ENCODE peak calls at places on chromosomes 16 and 17, in ten cellular contexts. D is A549; K is PC-9; Z is skeletal muscle cell; M is cardiac fibroblast; J is activated T-cell treated with anti-CD3 and anti-CD28 coated beads for 1 hour; S is GM03348; I is stimulated activated CD8-positive, alpha-beta memory T cell treated with anti-CD3 and anti-CD28 coated beads, Interleukin-15, amount 100 ng/mL, for 48 hours; E is cardiac muscle cell; A is hepatic stellate cell. C is an unnamed sample.

GRCh38 chr17:44155488-44155887 is 13.8 kb downstream of the HROB start:
- DNase-seq in A (no peak), K (no peak), S (no peak), E (no peak), I (no peak), D (no peak), Z (no peak), J (no peak), M (no peak), C (no peak)

GRCh38 chr17:52227926-52228325 is 69.4 kb upstream of the CA10 start:
- DNase-seq in A (no peak), D (no peak), I (no peak), Z (no peak), J (no peak), K (no peak), E (no peak), M (no peak), S (no peak), C (no peak)

GRCh38 chr16:11472410-11472809 is 114.3 kb downstream of the LITAF start:
- DNase-seq in I (no peak), S (no peak), D (no peak), J (no peak), K (no peak), A (no peak), M (no peak), E (no peak), Z (no peak), C (no peak)

GRCh38 chr16:78785218-78785617 is 685.8 kb downstream of the WWOX start:
- DNase-seq in D (no peak), M (no peak), K (no peak), I (no peak), J (no peak), Z (no peak), A (no peak), E (no peak), S (no peak), C (no peak)

GRCh38 chr16:16025214-16025968 is 76.0 kb downstream of the ABCC1 start:
- DNase-seq in I (peak), D (peak), A (peak), E (peak), K (no peak), S (peak), M (peak), J (peak), Z (peak), C (no peak)

GRCh38 chr17:32684087-32684828 is 192.7 kb downstream of the MYO1D start:
- DNase-seq in Z (no peak), J (no peak), A (no peak), K (no peak), E (no peak), M (no peak), I (no peak), S (no peak), D (no peak), C (no peak)

GRCh38 chr17:65797101-65797500 is 235.7 kb upstream of the AXIN2 start:
- DNase-seq in A (no peak), S (no peak), Z (no peak), M (no peak), D (no peak), I (no peak), J (no peak), K (no peak), E (no peak), C (no peak)

GRCh38 chr16:83513006-83513755 is 294.6 kb upstream of the HSBP1 start:
- DNase-seq in I (no peak), D (no peak), A (peak), M (peak), S (peak), K (no peak), J (no peak), E (peak), Z (peak), C (peak)

GRCh38 chr17:27466376-27466747 is 10.1 kb downstream of the KSR1 start:
- DNase-seq in E (no peak), Z (no peak), D (no peak), I (no peak), S (no peak), A (no peak), M (no peak), K (no peak), J (no peak), C (no peak)

GRCh38 chr16:74556375-74556922 is 50.5 kb downstream of the GLG1 start:
- DNase-seq in D (no peak), E (peak), K (peak), M (no peak), A (no peak), Z (no peak), S (no peak), I (no peak), J (no peak), C (no peak)

GRCh38 chr17:73465130-73465529 is 153.3 kb upstream of the CDC42EP4 start:
- DNase-seq in D (no peak), K (no peak), A (no peak), M (no peak), J (no peak), S (no peak), I (no peak), E (no peak), Z (no peak), C (no peak)

GRCh38 chr17:82338858-82339633 is 5.5 kb upstream of the SECTM1 start:
- DNase-seq in J (no peak), Z (peak), M (peak), E (peak), D (peak), K (peak), I (no peak), S (peak), A (peak), C (peak)

GRCh38 chr17:1108560-1108809 is 71.3 kb downstream of the ABR start:
- DNase-seq in E (no peak), Z (no peak), M (no peak), D (no peak), S (no peak), A (no peak), J (no peak), K (peak), I (peak), C (peak)

C was measured in HTR-8/SVneo.